ENCODE peak calls at places on chromosomes 16 and 17, in six cellular contexts. V, R, A, C, M and J are unnamed samples.
A peak's percentile ranks its signal among the peaks of the same experiment; 100 is the strongest.

GRCh38 chr17:76013377-76013932 is 12.8 kb downstream of the CDK3 start:
- DNase-seq in M (no peak), C (no peak), V (no peak), R (no peak), A (no peak), J (no peak)

GRCh38 chr17:80105762-80106161 is 4.4 kb downstream of the GAA start:
- DNase-seq in M (no peak), R (no peak), V (peak; percentile 24), A (peak; percentile 24), C (no peak), J (no peak)

GRCh38 chr17:56690441-56691291 is 97.2 kb downstream of the NOG start:
- DNase-seq in M (no peak), C (no peak), V (no peak), A (no peak), R (no peak), J (no peak)

GRCh38 chr17:81551458-81552243 is 502 bp downstream of the FAAP100 start:
- DNase-seq in V (no peak), A (peak; percentile 65), M (peak; percentile 24), R (no peak), C (peak; percentile 21), J (no peak)

GRCh38 chr17:4509402-4509801 is 10.7 kb downstream of the SPNS2 start:
- DNase-seq in M (no peak), V (no peak), R (no peak), C (peak; percentile 61), A (no peak), J (peak; percentile 33)

GRCh38 chr17:78176548-78177025 is 8.2 kb downstream of the SYNGR2 start:
- DNase-seq in R (no peak), V (peak; percentile 35), M (no peak), C (peak; percentile 78), A (peak; percentile 67), J (no peak)

GRCh38 chr17:46878055-46878454 is 26.7 kb downstream of the WNT9B start:
- DNase-seq in R (no peak), A (no peak), V (no peak), M (no peak), C (no peak), J (no peak)

GRCh38 chr16:1103649-1104005 is 7.6 kb upstream of the C1QTNF8 start:
- DNase-seq in C (no peak), R (no peak), M (no peak), V (no peak), A (no peak), J (no peak)

GRCh38 chr17:76529224-76529642 is 8.3 kb downstream of the CYGB start:
- DNase-seq in R (no peak), V (peak; percentile 57), A (peak; percentile 32), M (peak; percentile 49), C (no peak), J (no peak)

GRCh38 chr16:75733305-75734141 is 7.2 kb upstream of the CPHXL start:
- DNase-seq in R (no peak), M (no peak), C (no peak), V (peak; percentile 24), A (no peak), J (no peak)

GRCh38 chr17:83180996-83181481 is 101.6 kb downstream of the METRNL start:
- DNase-seq in A (no peak), M (no peak), V (no peak), R (no peak), C (peak; percentile 3), J (no peak)

GRCh38 chr17:15260376-15261062 is 4.6 kb downstream of the PMP22 start:
- DNase-seq in A (peak; percentile 86), R (peak; percentile 64), V (peak; percentile 80), M (peak; percentile 69), C (peak; percentile 57), J (peak; percentile 72)

GRCh38 chr16:12259258-12259657 is 282.7 kb downstream of the SNX29 start:
- DNase-seq in M (no peak), C (no peak), R (no peak), V (no peak), A (no peak), J (no peak)